ENCODE peak calls at places on chromosomes 3 and 15, in five cellular contexts. L is activated CD4-positive, alpha-beta T cell treated with anti-CD3 and anti-CD28 coated beads for 48 hours; N is NCI-H187; A is stimulated activated CD8-positive, alpha-beta memory T cell treated with anti-CD3 and anti-CD28 coated beads, Interleukin-15, amount 100 ng/mL, for 1 hour; B is heart right ventricle. H is an unnamed sample.
A peak's percentile ranks its signal among the peaks of the same experiment; 100 is the strongest.

GRCh38 chr3:15959434-15959811 is 161.6 kb upstream of the ANKRD28 start:
- DNase-seq in A (no peak), B (no peak), N (no peak), L (no peak), H (no peak)

GRCh38 chr3:98548544-98548943 is 16.8 kb downstream of the GPR15 start:
- DNase-seq in N (no peak), A (no peak), B (no peak), L (no peak), H (no peak)

GRCh38 chr15:57769266-57769665 is 62.8 kb downstream of the POLR2M start:
- DNase-seq in B (peak; percentile 79), N (no peak), L (no peak), A (no peak), H (peak; percentile 86)

GRCh38 chr3:129838086-129838485 is 55.4 kb downstream of the TMCC1 start:
- DNase-seq in N (no peak), B (no peak), L (no peak), A (no peak), H (no peak)

GRCh38 chr15:48400086-48400485 is 68.9 kb downstream of the DUT start:
- DNase-seq in L (no peak), B (no peak), N (no peak), A (no peak), H (no peak)

GRCh38 chr3:108835101-108835500 is 12.5 kb downstream of the TRAT1 start:
- DNase-seq in N (no peak), B (no peak), A (no peak), L (peak; percentile 39), H (no peak)

GRCh38 chr3:58260733-58261132 is 23.1 kb downstream of the ABHD6 start:
- DNase-seq in L (no peak), B (no peak), N (no peak), A (no peak), H (peak; percentile 29)

GRCh38 chr3:74617786-74618185 is 3.3 kb upstream of the CNTN3 start:
- DNase-seq in N (no peak), L (no peak), B (no peak), A (no peak), H (no peak)

GRCh38 chr3:192897005-192897404 is 20.7 kb downstream of the MB21D2 start:
- DNase-seq in A (no peak), B (no peak), L (no peak), N (no peak), H (no peak)

GRCh38 chr3:52085883-52086282 is 29.5 kb upstream of the DUSP7 start:
- DNase-seq in N (no peak), A (no peak), L (peak; percentile 7), B (no peak), H (no peak)